ENCODE peak calls at places on chromosomes 16 and 17, in five cellular contexts. E is Jurkat, Clone E6-1; D is spleen; V is H7; X is AG09309. J is an unnamed sample.

GRCh38 chr16:59385953-59386352 is 651.8 kb upstream of the GOT2 start:
- DNase-seq in D (no peak), E (no peak), X (peak; percentile 3), V (no peak), J (no peak)

GRCh38 chr16:2751577-2752034 is 832 bp upstream of the SRRM2 start:
- DNase-seq in X (no peak), E (peak; percentile 75), V (peak; percentile 97), D (peak; percentile 87), J (no peak)

GRCh38 chr17:19573075-19573474 is 39.4 kb downstream of the SLC47A1 start:
- DNase-seq in X (no peak), D (no peak), V (no peak), E (no peak), J (no peak)

GRCh38 chr16:29975811-29976511 is 2.3 kb downstream of the TAOK2 start:
- DNase-seq in E (no peak), D (no peak), V (peak; percentile 66), X (no peak), J (no peak)

GRCh38 chr16:65343556-65343955 is 221.7 kb upstream of the CDH11 start:
- DNase-seq in D (no peak), V (no peak), E (no peak), X (no peak), J (no peak)

GRCh38 chr17:67217446-67217845 is 27.6 kb downstream of the HELZ start:
- DNase-seq in V (no peak), D (no peak), X (no peak), E (no peak), J (no peak)

GRCh38 chr17:21275047-21275578 is 9.4 kb upstream of the MAP2K3 start:
- DNase-seq in E (no peak), D (no peak), X (no peak), V (peak; percentile 79), J (no peak)

GRCh38 chr17:17106716-17107115 is 64.5 kb downstream of the MPRIP start:
- DNase-seq in D (no peak), X (no peak), V (no peak), E (no peak), J (no peak)

GRCh38 chr16:11671676-11672075 is 3.4 kb downstream of the SNN start:
- DNase-seq in E (no peak), X (no peak), V (peak; percentile 43), D (peak; percentile 78), J (no peak)

GRCh38 chr16:72948238-72948559 is 99.7 kb downstream of the ZFHX3 start:
- DNase-seq in X (no peak), V (no peak), D (no peak), E (no peak), J (no peak)

GRCh38 chr17:49861150-49861884 is 13.4 kb upstream of the TAC4 start:
- DNase-seq in E (peak; percentile 32), D (no peak), V (peak; percentile 93), X (no peak), J (no peak)

GRCh38 chr17:78979780-78980623 is at the start of gene LGALS3BP:
- DNase-seq in E (peak; percentile 62), D (no peak), X (no peak), V (peak; percentile 95), J (peak; percentile 35)

GRCh38 chr17:29909604-29910003 is 20.4 kb downstream of the SSH2 start:
- DNase-seq in V (no peak), E (no peak), D (no peak), X (no peak), J (no peak)

GRCh38 chr16:73483934-73484712 is 436.2 kb upstream of the ZFHX3 start:
- DNase-seq in X (no peak), V (no peak), D (no peak), E (no peak), J (no peak)

GRCh38 chr17:6666077-6666521 is 14.5 kb downstream of the C17orf100 start:
- DNase-seq in X (peak; percentile 56), E (peak; percentile 14), V (peak; percentile 88), D (peak; percentile 84), J (peak; percentile 19)

GRCh38 chr17:1906622-1907021 is 76.8 kb downstream of the RPA1 start:
- DNase-seq in D (no peak), E (no peak), X (no peak), V (no peak), J (no peak)

GRCh38 chr17:29749045-29749825 is 126.5 kb upstream of the CORO6 start:
- DNase-seq in X (no peak), V (no peak), D (no peak), E (no peak), J (no peak)

GRCh38 chr17:64183815-64184397 is 54.0 kb upstream of the ERN1 start:
- DNase-seq in D (no peak), E (no peak), X (no peak), V (no peak), J (no peak)

GRCh38 chr17:41363881-41364280 is 5.7 kb downstream of the KRT33B start:
- DNase-seq in X (no peak), D (no peak), E (no peak), V (no peak), J (no peak)

GRCh38 chr16:57258910-57259475 is 13.9 kb downstream of the ARL2BP start:
- DNase-seq in E (no peak), D (peak; percentile 29), X (no peak), V (peak; percentile 24), J (no peak)

DNA sequence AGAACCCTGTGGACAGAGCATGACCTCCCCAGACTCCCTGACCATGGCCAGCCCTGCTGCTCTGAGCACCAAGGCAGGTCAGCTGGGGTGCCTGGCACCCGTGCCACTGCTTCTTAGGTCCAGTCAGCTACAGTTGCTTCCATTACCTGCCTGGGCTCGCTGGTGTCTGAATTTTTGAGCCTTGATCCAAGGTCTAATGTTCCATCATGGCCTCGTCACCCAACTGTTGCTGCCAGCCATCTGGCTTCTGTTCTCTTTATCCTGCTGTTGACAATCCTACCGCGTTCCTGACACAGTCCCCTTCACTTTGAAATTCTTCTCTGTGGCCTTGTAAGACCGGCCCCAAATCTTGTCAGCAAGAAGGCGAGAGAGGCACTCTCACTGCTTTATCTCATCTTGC is 16.7 kb downstream of the GLYR1 start:
- DNase-seq in X (no peak), E (no peak), D (no peak), V (no peak), J (no peak)
- H3K4me3 ChIP-seq in X (no peak overlapping the region), E (no peak overlapping the region), D (no peak overlapping the region), V (no peak overlapping the region), J (no peak overlapping the region)

GRCh38 chr16:85327731-85328664 is 215.7 kb upstream of the CIBAR2 start:
- DNase-seq in D (no peak), E (no peak), X (no peak), V (peak; percentile 94), J (peak; percentile 13)

GRCh38 chr16:85330694-85331188 is 218.5 kb upstream of the CIBAR2 start:
- DNase-seq in V (peak; percentile 88), X (peak; percentile 81), E (peak; percentile 70), D (no peak), J (no peak)

GRCh38 chr16:85329999-85330693 is 217.9 kb upstream of the CIBAR2 start:
- DNase-seq in X (no peak), D (no peak), V (peak; percentile 52), E (no peak), J (no peak)

GRCh38 chr16:85328665-85329058 is 216.4 kb upstream of the CIBAR2 start:
- DNase-seq in X (no peak), D (no peak), V (peak; percentile 92), E (no peak), J (no peak)

DNA sequence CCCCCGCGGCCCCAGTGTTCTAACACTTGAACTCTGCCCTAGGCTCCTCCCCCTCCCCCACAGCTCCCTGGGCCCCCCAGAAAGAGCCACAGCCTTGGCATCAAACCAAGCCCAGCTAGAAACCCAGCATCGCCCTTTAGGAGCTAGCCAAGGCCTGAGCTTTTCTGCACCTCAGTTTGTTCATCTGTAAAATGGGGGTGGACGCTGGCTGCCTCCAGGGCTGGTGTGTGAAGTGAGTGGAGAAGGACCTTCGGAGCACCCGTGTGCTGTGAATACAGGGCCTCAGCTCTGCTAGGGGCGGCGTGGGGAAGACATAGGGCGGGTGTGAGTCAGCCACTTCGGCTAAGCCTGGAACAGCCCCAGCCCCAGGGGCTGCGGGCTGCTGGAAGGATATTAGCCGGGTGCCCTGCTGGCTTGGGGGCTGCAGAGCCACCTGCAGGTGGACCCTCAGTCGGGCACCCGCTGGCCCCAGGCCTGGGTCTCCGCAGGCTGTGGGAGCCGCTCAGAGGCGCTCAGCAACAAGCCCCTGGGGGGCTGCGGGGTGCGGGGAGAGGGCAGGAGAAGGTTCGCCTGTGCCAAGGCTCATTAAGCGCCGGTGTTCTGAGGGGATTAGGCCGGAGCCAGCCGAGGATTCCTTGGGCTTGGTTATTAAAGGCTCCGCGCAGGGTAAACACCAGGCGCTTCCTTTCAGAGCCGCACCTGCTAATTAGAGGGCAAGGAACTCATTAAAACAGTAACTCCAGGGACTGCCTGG is 217.0 kb upstream of the CIBAR2 start:
- DNase-seq in E (no peak), V (peak; percentile 84), D (no peak), X (no peak), J (no peak)
- H3K4me3 ChIP-seq in E (no peak overlapping the region), V (peak overlapping the region; percentile 16), D (no peak overlapping the region), X (no peak overlapping the region), J (no peak overlapping the region)

GRCh38 chr17:42673266-42673884 is 3.4 kb downstream of the PLEKHH3 start:
- DNase-seq in E (no peak), V (no peak), X (no peak), D (no peak), J (no peak)
- H3K4me3 ChIP-seq in E (no peak overlapping the region), V (no peak overlapping the region), X (peak overlapping the region; percentile 93), D (no peak overlapping the region), J (no peak overlapping the region)

DNA sequence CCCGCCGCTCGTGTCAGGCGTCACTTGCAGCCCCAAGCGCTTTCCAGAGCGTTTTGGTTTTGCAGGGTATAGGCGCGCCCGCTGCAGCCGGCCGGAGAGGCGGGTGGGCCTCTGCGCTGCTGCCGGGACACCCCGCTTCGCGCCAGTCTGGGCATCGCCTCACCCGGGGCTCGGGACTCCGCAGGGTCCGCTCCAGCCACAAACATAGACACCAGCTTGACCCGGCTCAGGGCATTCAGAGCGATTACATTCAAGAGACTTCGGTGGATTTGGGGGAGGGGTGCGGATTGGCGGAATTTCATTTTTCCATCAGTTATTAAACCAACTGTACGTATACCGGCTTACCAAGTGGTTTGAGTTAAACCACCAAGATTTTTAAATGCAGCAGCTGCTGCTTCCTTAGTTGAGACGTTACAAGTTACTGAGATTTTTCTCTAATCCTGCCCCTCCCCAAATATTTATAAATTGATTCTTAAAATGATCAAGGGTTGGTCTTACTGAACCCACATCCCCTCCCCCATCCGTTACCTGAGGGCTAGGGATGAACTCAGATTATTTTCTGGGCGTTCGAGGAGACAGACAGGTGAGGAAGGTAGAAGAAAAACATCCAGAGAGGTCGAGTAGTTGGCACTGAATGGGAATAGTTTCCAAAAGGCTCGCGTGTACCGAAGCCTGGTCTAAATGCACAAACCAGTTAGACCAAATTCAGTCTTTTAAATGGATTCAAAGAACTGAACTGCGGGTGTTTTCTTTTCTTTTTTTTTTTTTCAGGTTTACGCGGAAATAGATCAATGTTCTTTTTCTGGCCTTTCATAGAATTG is 1.5 kb downstream of the CRHR1 start:
- DNase-seq in X (no peak), D (no peak), V (peak; percentile 79), E (no peak), J (no peak)
- H3K4me3 ChIP-seq in X (no peak overlapping the region), D (peak overlapping the region; percentile 36), V (peak overlapping the region; percentile 58), E (no peak overlapping the region), J (peak overlapping the region; percentile 41)

GRCh38 chr16:28289939-28290862 is 2.1 kb upstream of the SBK1 start:
- DNase-seq in V (no peak), D (no peak), E (no peak), X (no peak), J (no peak)

GRCh38 chr16:28292731-28293588 is 635 bp downstream of the SBK1 start:
- DNase-seq in D (peak; percentile 88), E (no peak), V (peak; percentile 95), X (no peak), J (peak; percentile 24)

GRCh38 chr16:28294201-28294600 is 1.9 kb downstream of the SBK1 start:
- DNase-seq in V (peak; percentile 10), D (no peak), E (no peak), X (no peak), J (no peak)

GRCh38 chr16:28293589-28293935 is 1.2 kb downstream of the SBK1 start:
- DNase-seq in D (no peak), E (no peak), X (no peak), V (peak; percentile 64), J (no peak)

GRCh38 chr16:28291651-28292626 is at the start of gene SBK1:
- DNase-seq in D (peak; percentile 94), V (peak; percentile 99), E (peak; percentile 62), X (no peak), J (peak; percentile 87)
- H3K4me3 ChIP-seq in D (peak within 1 kb of the TSS; percentile 49), V (peak within 1 kb of the TSS; percentile 85), E (peak within 1 kb of the TSS; percentile 88), X (peak within 1 kb of the TSS; percentile 39), J (peak within 1 kb of the TSS; percentile 88)